ENCODE peak calls at places on chromosomes 2 and 18, in six cellular contexts. R is foreskin fibroblast; H is CD4-positive, alpha-beta T cell; C is MCF 10A; T is WTC11; Y is fibroblast of the aortic adventitia. L is an unnamed sample.

GRCh38 chr2:165122521-165122920 is 81.3 kb downstream of the SCN3A start:
- DNase-seq in C (no peak), R (no peak), H (no peak), Y (no peak), T (no peak), L (no peak)

GRCh38 chr2:181411105-181411849 is 45.9 kb upstream of the ITGA4 start:
- DNase-seq in H (no peak), T (peak; percentile 64), Y (no peak), R (no peak), C (no peak), L (peak; percentile 25)

GRCh38 chr2:85737481-85737880 is 16.3 kb upstream of the ATOH8 start:
- DNase-seq in C (peak; percentile 50), Y (peak; percentile 99), H (no peak), T (no peak), R (peak; percentile 91), L (no peak)

GRCh38 chr18:55275042-55275897 is 312.7 kb downstream of the TCF4 start:
- DNase-seq in Y (peak; percentile 69), C (peak; percentile 86), T (no peak), R (peak; percentile 97), H (no peak), L (no peak)

GRCh38 chr2:20496069-20496468 is 49.2 kb downstream of the RHOB start:
- DNase-seq in C (peak; percentile 68), H (no peak), Y (peak; percentile 54), R (peak; percentile 51), T (no peak), L (no peak)

GRCh38 chr2:39416172-39416571 is 20.9 kb downstream of the MAP4K3 start:
- DNase-seq in C (no peak), T (no peak), Y (peak; percentile 83), R (peak; percentile 56), H (no peak), L (no peak)

GRCh38 chr18:4106407-4107033 is 348.6 kb downstream of the DLGAP1 start:
- DNase-seq in Y (peak; percentile 82), T (peak; percentile 84), R (no peak), H (peak; percentile 39), C (peak; percentile 38), L (peak; percentile 58)

GRCh38 chr18:14285053-14285452 is 152.8 kb upstream of the ZNF519 start:
- DNase-seq in Y (no peak), R (no peak), T (no peak), C (no peak), H (no peak), L (no peak)

DNA sequence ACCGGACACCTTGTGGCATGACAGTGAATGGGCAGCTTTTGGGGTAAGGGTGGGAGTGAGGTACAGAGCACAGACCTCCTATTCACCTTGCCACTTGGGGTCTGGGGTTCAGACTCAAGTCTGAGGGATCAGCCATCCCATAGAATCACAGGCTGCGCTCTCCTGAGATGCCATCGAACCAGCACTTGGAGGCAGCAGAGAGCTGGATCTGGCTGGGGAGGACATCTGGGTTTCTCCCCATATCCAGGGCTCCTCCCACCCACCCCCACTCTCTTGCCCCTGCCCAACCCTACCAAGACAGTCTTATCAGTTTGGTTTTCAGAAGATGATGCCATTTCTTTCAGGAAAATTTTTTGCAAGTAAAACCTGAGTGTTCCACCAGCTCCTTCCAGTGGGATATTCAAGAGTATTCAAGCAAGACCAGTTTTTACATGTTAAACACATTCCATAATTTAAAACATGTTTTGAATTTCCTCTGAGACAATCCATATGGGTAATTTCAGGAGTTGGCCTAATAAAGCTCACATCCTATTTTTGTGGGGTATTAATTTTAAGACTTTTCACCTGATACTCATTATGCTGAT is 29.2 kb upstream of the TEX44 start:
- DNase-seq in H (no peak), R (peak; percentile 55), C (peak; percentile 70), Y (peak; percentile 69), T (peak; percentile 82), L (no peak)
- TF ChIP-seq CTCF in H (no peak), R (peak; percentile 68), C (peak; percentile 78), Y (peak; percentile 89), T (peak; percentile 54), L (no peak)

GRCh38 chr2:191869178-191869577 is 22.3 kb upstream of the CAVIN2 start:
- DNase-seq in Y (no peak), H (no peak), T (peak; percentile 82), C (peak; percentile 60), R (peak; percentile 29), L (no peak)

GRCh38 chr2:191867507-191867847 is 20.6 kb upstream of the CAVIN2 start:
- DNase-seq in H (no peak), R (no peak), C (no peak), Y (no peak), T (no peak), L (no peak)

GRCh38 chr2:191869781-191870180 is 22.9 kb upstream of the CAVIN2 start:
- DNase-seq in C (no peak), H (no peak), Y (peak; percentile 47), R (no peak), T (no peak), L (no peak)

GRCh38 chr2:191866675-191867506 is 20.0 kb upstream of the CAVIN2 start:
- DNase-seq in H (no peak), T (no peak), Y (peak; percentile 97), C (peak; percentile 91), R (peak; percentile 90), L (no peak)

GRCh38 chr2:191870744-191871143 is 23.9 kb upstream of the CAVIN2 start:
- DNase-seq in T (peak; percentile 14), H (no peak), C (no peak), Y (no peak), R (no peak), L (no peak)
- TF ChIP-seq CTCF in T (no peak), H (no peak), C (peak; percentile 14), Y (peak; percentile 24), R (peak; percentile 10), L (no peak)

GRCh38 chr2:230067990-230068657 is 600 bp downstream of the SLC16A14 start:
- DNase-seq in H (peak; percentile 25), R (peak; percentile 21), C (peak; percentile 45), Y (peak; percentile 21), T (peak; percentile 64), L (peak; percentile 7)
- TF ChIP-seq CTCF in H (no peak), R (no peak), C (peak; percentile 21), Y (no peak), T (no peak), L (peak; percentile 8)

DNA sequence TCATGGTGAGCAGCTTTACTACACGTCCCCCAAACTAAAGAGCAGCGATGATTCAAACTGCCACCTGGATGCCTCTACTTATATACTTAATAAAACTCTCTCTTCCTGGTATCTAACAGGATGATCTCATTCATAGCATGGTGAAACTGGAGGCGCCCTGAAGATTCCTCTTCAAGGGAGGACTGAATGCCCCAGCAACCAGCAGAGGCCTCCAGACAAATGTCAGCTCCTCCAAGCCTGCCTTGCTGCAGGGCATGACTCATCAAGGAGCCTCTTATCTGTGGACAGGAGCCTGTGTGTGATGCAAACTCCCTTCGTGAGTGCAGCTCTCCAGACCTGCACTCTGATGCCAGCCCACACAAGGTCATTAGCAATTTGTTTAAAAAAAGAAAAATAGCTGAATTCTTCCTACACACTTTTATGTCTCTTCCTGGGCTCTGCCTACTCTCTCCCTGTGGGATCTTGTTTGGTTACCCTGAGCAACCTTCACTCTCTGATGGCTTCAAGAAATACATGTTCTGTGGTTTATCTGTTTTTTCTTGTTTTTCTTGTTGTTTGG is 30.2 kb downstream of the LONRF2 start:
- DNase-seq in H (peak; percentile 13), C (peak; percentile 87), Y (peak; percentile 94), T (no peak), R (peak; percentile 33), L (no peak)
- TF ChIP-seq CTCF in H (no peak), C (no peak), Y (peak; percentile 19), T (no peak), R (no peak), L (no peak)

L was measured in CD8-positive, alpha-beta T cell.